ENCODE peak calls at places on chromosome 1, in eight cellular contexts. One of them, this sample, is unnamed. For H3K9me3, the result is how much of the 10 kb centered on the place peaks cover.

GRCh38 chr1:26538480-26539412 is 9.2 kb downstream of the RPS6KA1 start:
- DNase-seq in Peyer's patch: peak
- DNase-seq in A673: peak
- DNase-seq in upper lobe of right lung: no peak
- DNase-seq in OCI-LY7: peak
- DNase-seq in iPS DF 6.9: no peak
- DNase-seq in T-helper 17 cell: no peak
- DNase-seq in neural progenitor cell: peak
- DNase-seq in this sample: peak

GRCh38 chr1:116988248-116988647 is 13.3 kb upstream of the CD101 start:
- DNase-seq in Peyer's patch: no peak
- DNase-seq in A673: peak
- DNase-seq in upper lobe of right lung: no peak
- DNase-seq in OCI-LY7: no peak
- DNase-seq in iPS DF 6.9: no peak
- DNase-seq in T-helper 17 cell: no peak
- DNase-seq in neural progenitor cell: no peak
- DNase-seq in this sample: peak

GRCh38 chr1:65478379-65479026 is 58.0 kb downstream of the LEPR start:
- DNase-seq in Peyer's patch: no peak
- DNase-seq in A673: no peak
- DNase-seq in upper lobe of right lung: no peak
- DNase-seq in OCI-LY7: no peak
- DNase-seq in iPS DF 6.9: no peak
- DNase-seq in T-helper 17 cell: no peak
- DNase-seq in neural progenitor cell: no peak
- DNase-seq in this sample: no peak

GRCh38 chr1:202107801-202108731 is 14.7 kb upstream of the GPR37L1 start:
- DNase-seq in Peyer's patch: peak
- DNase-seq in A673: no peak
- DNase-seq in upper lobe of right lung: no peak
- DNase-seq in OCI-LY7: no peak
- DNase-seq in iPS DF 6.9: no peak
- DNase-seq in T-helper 17 cell: no peak
- DNase-seq in neural progenitor cell: peak
- DNase-seq in this sample: peak

GRCh38 chr1:115980998-115981993 is 5.0 kb downstream of the SLC22A15 start:
- DNase-seq in Peyer's patch: peak
- DNase-seq in A673: peak
- DNase-seq in upper lobe of right lung: no peak
- DNase-seq in OCI-LY7: peak
- DNase-seq in iPS DF 6.9: no peak
- DNase-seq in T-helper 17 cell: no peak
- DNase-seq in neural progenitor cell: peak
- DNase-seq in this sample: peak

GRCh38 chr1:167502192-167502551 is 16.2 kb downstream of the CD247 start:
- DNase-seq in Peyer's patch: no peak
- DNase-seq in A673: no peak
- DNase-seq in upper lobe of right lung: no peak
- DNase-seq in OCI-LY7: no peak
- DNase-seq in iPS DF 6.9: no peak
- DNase-seq in T-helper 17 cell: no peak
- DNase-seq in neural progenitor cell: no peak
- DNase-seq in this sample: no peak

GRCh38 chr1:201608635-201609395 is 69.9 kb downstream of the NAV1 start:
- DNase-seq in Peyer's patch: no peak
- DNase-seq in A673: no peak
- DNase-seq in upper lobe of right lung: no peak
- DNase-seq in OCI-LY7: no peak
- DNase-seq in iPS DF 6.9: no peak
- DNase-seq in T-helper 17 cell: no peak
- DNase-seq in neural progenitor cell: no peak
- DNase-seq in this sample: no peak

GRCh38 chr1:86950712-86951111 is 36.3 kb downstream of the HS2ST1 start:
- DNase-seq in Peyer's patch: no peak
- DNase-seq in A673: no peak
- DNase-seq in upper lobe of right lung: no peak
- DNase-seq in OCI-LY7: no peak
- DNase-seq in iPS DF 6.9: no peak
- DNase-seq in T-helper 17 cell: no peak
- DNase-seq in neural progenitor cell: no peak
- DNase-seq in this sample: no peak

GRCh38 chr1:24762133-24762676 is 17.0 kb downstream of the CLIC4 start:
- DNase-seq in Peyer's patch: no peak
- DNase-seq in A673: no peak
- DNase-seq in upper lobe of right lung: no peak
- DNase-seq in OCI-LY7: no peak
- DNase-seq in iPS DF 6.9: no peak
- DNase-seq in T-helper 17 cell: no peak
- DNase-seq in neural progenitor cell: no peak
- DNase-seq in this sample: no peak

GRCh38 chr1:219931033-219931432 is 2.7 kb upstream of the SLC30A10 start:
- DNase-seq in Peyer's patch: no peak
- DNase-seq in A673: peak
- DNase-seq in upper lobe of right lung: no peak
- DNase-seq in OCI-LY7: no peak
- DNase-seq in iPS DF 6.9: no peak
- DNase-seq in T-helper 17 cell: no peak
- DNase-seq in neural progenitor cell: no peak
- DNase-seq in this sample: no peak

GRCh38 chr1:192272732-192273131 is 44.1 kb upstream of the RGS21 start:
- DNase-seq in Peyer's patch: no peak
- DNase-seq in A673: no peak
- DNase-seq in upper lobe of right lung: no peak
- DNase-seq in OCI-LY7: no peak
- DNase-seq in iPS DF 6.9: no peak
- DNase-seq in T-helper 17 cell: no peak
- DNase-seq in neural progenitor cell: no peak
- DNase-seq in this sample: no peak

GRCh38 chr1:6603424-6603850 is 768 bp upstream of the KLHL21 start:
- DNase-seq in Peyer's patch: peak
- DNase-seq in A673: peak
- DNase-seq in upper lobe of right lung: peak
- DNase-seq in OCI-LY7: no peak
- DNase-seq in iPS DF 6.9: no peak
- DNase-seq in T-helper 17 cell: no peak
- DNase-seq in neural progenitor cell: peak
- DNase-seq in this sample: peak

GRCh38 chr1:219174672-219175564 is 1.2 kb downstream of the LYPLAL1 start:
- DNase-seq in Peyer's patch: peak
- DNase-seq in A673: peak
- DNase-seq in upper lobe of right lung: no peak
- DNase-seq in OCI-LY7: peak
- DNase-seq in iPS DF 6.9: no peak
- DNase-seq in T-helper 17 cell: no peak
- DNase-seq in neural progenitor cell: peak
- DNase-seq in this sample: peak

GRCh38 chr1:1272341-1273151 is 1.1 kb downstream of the UBE2J2 start:
- DNase-seq in Peyer's patch: peak
- DNase-seq in A673: no peak
- DNase-seq in upper lobe of right lung: peak
- DNase-seq in OCI-LY7: peak
- DNase-seq in iPS DF 6.9: no peak
- DNase-seq in T-helper 17 cell: no peak
- DNase-seq in neural progenitor cell: no peak
- DNase-seq in this sample: peak

GRCh38 chr1:24966724-24967346 is 36.8 kb upstream of the RUNX3 start:
- DNase-seq in Peyer's patch: peak
- DNase-seq in A673: peak
- DNase-seq in upper lobe of right lung: no peak
- DNase-seq in OCI-LY7: no peak
- DNase-seq in iPS DF 6.9: no peak
- DNase-seq in T-helper 17 cell: no peak
- DNase-seq in neural progenitor cell: no peak
- DNase-seq in this sample: no peak

GRCh38 chr1:69702085-69702484 is 134.4 kb downstream of the LRRC7 start:
- DNase-seq in Peyer's patch: no peak
- DNase-seq in A673: no peak
- DNase-seq in upper lobe of right lung: no peak
- DNase-seq in OCI-LY7: no peak
- DNase-seq in iPS DF 6.9: no peak
- DNase-seq in T-helper 17 cell: no peak
- DNase-seq in neural progenitor cell: no peak
- DNase-seq in this sample: no peak

GRCh38 chr1:100955322-100955721 is 59.4 kb downstream of the SLC30A7 start:
- DNase-seq in Peyer's patch: no peak
- DNase-seq in A673: peak
- DNase-seq in upper lobe of right lung: no peak
- DNase-seq in OCI-LY7: no peak
- DNase-seq in iPS DF 6.9: no peak
- DNase-seq in T-helper 17 cell: no peak
- DNase-seq in neural progenitor cell: peak
- DNase-seq in this sample: no peak

GRCh38 chr1:15943515-15944307 is 32.2 kb downstream of the ZBTB17 start:
- DNase-seq in Peyer's patch: peak
- DNase-seq in A673: no peak
- DNase-seq in upper lobe of right lung: no peak
- DNase-seq in OCI-LY7: no peak
- DNase-seq in iPS DF 6.9: no peak
- DNase-seq in T-helper 17 cell: no peak
- DNase-seq in neural progenitor cell: no peak
- DNase-seq in this sample: no peak

GRCh38 chr1:235941852-235942624 is 75.3 kb upstream of the LYST start:
- DNase-seq in Peyer's patch: no peak
- DNase-seq in A673: no peak
- DNase-seq in upper lobe of right lung: no peak
- DNase-seq in OCI-LY7: no peak
- DNase-seq in iPS DF 6.9: no peak
- DNase-seq in T-helper 17 cell: no peak
- DNase-seq in neural progenitor cell: no peak
- DNase-seq in this sample: peak

GRCh38 chr1:185281245-185281644 is 35.8 kb downstream of the IVNS1ABP start:
- DNase-seq in Peyer's patch: no peak
- DNase-seq in A673: no peak
- DNase-seq in upper lobe of right lung: no peak
- DNase-seq in OCI-LY7: no peak
- DNase-seq in iPS DF 6.9: no peak
- DNase-seq in T-helper 17 cell: peak
- DNase-seq in neural progenitor cell: no peak
- DNase-seq in this sample: no peak

GRCh38 chr1:43349594-43350306 is 9.0 kb upstream of the CDC20 start:
- DNase-seq in Peyer's patch: no peak
- DNase-seq in A673: no peak
- DNase-seq in upper lobe of right lung: no peak
- DNase-seq in OCI-LY7: peak
- DNase-seq in iPS DF 6.9: no peak
- DNase-seq in T-helper 17 cell: no peak
- DNase-seq in neural progenitor cell: peak
- DNase-seq in this sample: no peak

GRCh38 chr1:153795325-153795837 is 20.2 kb downstream of the SLC27A3 start:
- DNase-seq in Peyer's patch: peak
- DNase-seq in A673: no peak
- DNase-seq in upper lobe of right lung: peak
- DNase-seq in OCI-LY7: no peak
- DNase-seq in iPS DF 6.9: no peak
- DNase-seq in T-helper 17 cell: no peak
- DNase-seq in neural progenitor cell: no peak
- DNase-seq in this sample: no peak

GRCh38 chr1:40936878-40937484 is 42.5 kb upstream of the CTPS1 start:
- DNase-seq in Peyer's patch: peak
- DNase-seq in A673: peak
- DNase-seq in upper lobe of right lung: no peak
- DNase-seq in OCI-LY7: no peak
- DNase-seq in iPS DF 6.9: no peak
- DNase-seq in T-helper 17 cell: no peak
- DNase-seq in neural progenitor cell: no peak
- DNase-seq in this sample: no peak

GRCh38 chr1:64906447-64906846 is 59.9 kb downstream of the JAK1 start:
- DNase-seq in Peyer's patch: no peak
- DNase-seq in A673: no peak
- DNase-seq in upper lobe of right lung: no peak
- DNase-seq in OCI-LY7: no peak
- DNase-seq in iPS DF 6.9: no peak
- DNase-seq in T-helper 17 cell: no peak
- DNase-seq in neural progenitor cell: no peak
- DNase-seq in this sample: no peak

GRCh38 chr1:204882479-204882878 is 11.8 kb downstream of the NFASC start:
- DNase-seq in Peyer's patch: no peak
- DNase-seq in A673: no peak
- DNase-seq in upper lobe of right lung: no peak
- DNase-seq in OCI-LY7: no peak
- DNase-seq in iPS DF 6.9: no peak
- DNase-seq in T-helper 17 cell: no peak
- DNase-seq in neural progenitor cell: no peak
- DNase-seq in this sample: no peak

GRCh38 chr1:95703046-95703445 is 469.0 kb downstream of the RWDD3 start:
- DNase-seq in Peyer's patch: no peak
- DNase-seq in A673: no peak
- DNase-seq in upper lobe of right lung: no peak
- DNase-seq in OCI-LY7: peak
- DNase-seq in iPS DF 6.9: no peak
- DNase-seq in T-helper 17 cell: no peak
- DNase-seq in neural progenitor cell: no peak
- DNase-seq in this sample: no peak
- H3K9me3 ChIP-seq in Peyer's patch: under half
- H3K9me3 ChIP-seq in A673: under half
- H3K9me3 ChIP-seq in upper lobe of right lung: under half
- H3K9me3 ChIP-seq in OCI-LY7: under half
- H3K9me3 ChIP-seq in iPS DF 6.9: under half
- H3K9me3 ChIP-seq in T-helper 17 cell: under half
- H3K9me3 ChIP-seq in neural progenitor cell: under half
- H3K9me3 ChIP-seq in this sample: under half

GRCh38 chr1:151504252-151504651 is 6.9 kb upstream of the CGN start:
- DNase-seq in Peyer's patch: no peak
- DNase-seq in A673: no peak
- DNase-seq in upper lobe of right lung: no peak
- DNase-seq in OCI-LY7: no peak
- DNase-seq in iPS DF 6.9: no peak
- DNase-seq in T-helper 17 cell: no peak
- DNase-seq in neural progenitor cell: no peak
- DNase-seq in this sample: no peak
- H3K9me3 ChIP-seq in Peyer's patch: under half
- H3K9me3 ChIP-seq in A673: under half
- H3K9me3 ChIP-seq in upper lobe of right lung: under half
- H3K9me3 ChIP-seq in OCI-LY7: under half
- H3K9me3 ChIP-seq in iPS DF 6.9: under half
- H3K9me3 ChIP-seq in T-helper 17 cell: under half
- H3K9me3 ChIP-seq in neural progenitor cell: under half
- H3K9me3 ChIP-seq in this sample: under half

DNA sequence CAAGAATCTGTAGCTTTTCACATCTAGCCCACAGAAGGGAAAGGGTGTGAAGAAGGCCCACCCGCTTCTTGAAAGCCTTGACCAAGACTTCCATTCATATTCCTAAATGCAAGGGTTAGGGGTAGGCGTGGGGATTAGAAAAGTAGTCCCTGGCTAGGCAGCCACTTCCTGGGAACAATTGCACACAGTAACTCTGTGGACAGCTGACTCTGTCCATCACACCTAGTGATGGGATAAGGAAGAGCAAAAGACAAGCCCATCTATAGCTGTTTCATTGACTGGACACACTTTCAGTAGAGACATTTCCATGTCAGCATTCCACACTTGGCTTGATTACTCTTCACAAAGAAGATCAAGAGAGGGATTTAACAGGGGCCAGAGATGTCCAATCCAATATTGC is 294.2 kb downstream of the PBX1 start:
- DNase-seq in Peyer's patch: no peak
- DNase-seq in A673: no peak
- DNase-seq in upper lobe of right lung: no peak
- DNase-seq in OCI-LY7: no peak
- DNase-seq in iPS DF 6.9: no peak
- DNase-seq in T-helper 17 cell: no peak
- DNase-seq in neural progenitor cell: no peak
- DNase-seq in this sample: no peak
- H3K9me3 ChIP-seq in Peyer's patch: under half
- H3K9me3 ChIP-seq in A673: under half
- H3K9me3 ChIP-seq in upper lobe of right lung: under half
- H3K9me3 ChIP-seq in OCI-LY7: under half
- H3K9me3 ChIP-seq in iPS DF 6.9: under half
- H3K9me3 ChIP-seq in T-helper 17 cell: under half
- H3K9me3 ChIP-seq in neural progenitor cell: under half
- H3K9me3 ChIP-seq in this sample: under half

GRCh38 chr1:20095564-20096434 is 23.5 kb downstream of the PLA2G2D start:
- DNase-seq in Peyer's patch: no peak
- DNase-seq in A673: no peak
- DNase-seq in upper lobe of right lung: no peak
- DNase-seq in OCI-LY7: no peak
- DNase-seq in iPS DF 6.9: no peak
- DNase-seq in T-helper 17 cell: no peak
- DNase-seq in neural progenitor cell: no peak
- DNase-seq in this sample: no peak
- H3K9me3 ChIP-seq in Peyer's patch: under half
- H3K9me3 ChIP-seq in A673: under half
- H3K9me3 ChIP-seq in upper lobe of right lung: under half
- H3K9me3 ChIP-seq in OCI-LY7: under half
- H3K9me3 ChIP-seq in iPS DF 6.9: under half
- H3K9me3 ChIP-seq in T-helper 17 cell: under half
- H3K9me3 ChIP-seq in neural progenitor cell: under half
- H3K9me3 ChIP-seq in this sample: under half